ENCODE peak calls at places on chromosomes 1 and 21, in four cellular contexts. M is heart left ventricle; U is stimulated activated CD8-positive, alpha-beta memory T cell treated with anti-CD3 and anti-CD28 coated beads, Interleukin-15, amount 100 ng/mL, for 24 hours; J is astrocyte of the spinal cord. V is an unnamed sample.

GRCh38 chr1:111725192-111725591 is 14.0 kb downstream of the INKA2 start:
- DNase-seq in M (peak; percentile 74), U (no peak), J (no peak), V (no peak)

GRCh38 chr1:209207701-209208286 is 375.7 kb upstream of the CAMK1G start:
- DNase-seq in M (peak; percentile 59), U (peak; percentile 8), J (peak; percentile 70), V (peak; percentile 81)

GRCh38 chr1:159172599-159173291 is 1.3 kb downstream of the CADM3 start:
- DNase-seq in M (no peak), U (no peak), J (no peak), V (no peak)

GRCh38 chr1:32612189-32612881 is 38.0 kb downstream of the ZBTB8OS start:
- DNase-seq in M (peak; percentile 88), U (peak; percentile 13), J (peak; percentile 71), V (peak; percentile 69)

GRCh38 chr1:175129997-175130648 is 62.5 kb downstream of the KIAA0040 start:
- DNase-seq in M (peak; percentile 38), U (no peak), J (no peak), V (no peak)

GRCh38 chr1:185483647-185484450 is 166.8 kb upstream of the IVNS1ABP start:
- DNase-seq in M (no peak), U (no peak), J (peak; percentile 86), V (no peak)

GRCh38 chr21:45995686-45996179 is 14.2 kb downstream of the COL6A1 start:
- DNase-seq in M (no peak), U (no peak), J (no peak), V (peak; percentile 27)

GRCh38 chr1:53619811-53620619 is 118.9 kb downstream of the GLIS1 start:
- DNase-seq in M (no peak), U (no peak), J (peak; percentile 18), V (peak; percentile 8)

V was measured in mesothelial cell of epicardium.